ENCODE peak calls at places on chromosomes 16 and 17, in six cellular contexts. One of them, this sample, is unnamed.

GRCh38 chr16:86806838-86807351 is 228.5 kb downstream of the FOXL1 start:
- DNase-seq in stomach: no peak
- DNase-seq in HepG2: no peak
- DNase-seq in upper lobe of left lung: no peak
- DNase-seq in A549: no peak
- DNase-seq in tibial nerve: no peak
- DNase-seq in this sample: no peak

GRCh38 chr16:11670171-11671131 is 2.2 kb downstream of the SNN start:
- DNase-seq in upper lobe of left lung: no peak
- DNase-seq in A549: no peak
- DNase-seq in HepG2: no peak
- DNase-seq in stomach: no peak
- DNase-seq in tibial nerve: no peak
- DNase-seq in this sample: no peak

GRCh38 chr17:14118951-14119350 is 49.6 kb downstream of the COX10 start:
- DNase-seq in upper lobe of left lung: no peak
- DNase-seq in A549: no peak
- DNase-seq in stomach: no peak
- DNase-seq in tibial nerve: no peak
- DNase-seq in HepG2: no peak
- DNase-seq in this sample: no peak

GRCh38 chr16:70652322-70652721 is 6.0 kb downstream of the IL34 start:
- DNase-seq in HepG2: no peak
- DNase-seq in A549: no peak
- DNase-seq in tibial nerve: no peak
- DNase-seq in stomach: no peak
- DNase-seq in upper lobe of left lung: peak
- DNase-seq in this sample: no peak

GRCh38 chr17:73657473-73658116 is 13.3 kb upstream of the SDK2 start:
- DNase-seq in stomach: peak
- DNase-seq in tibial nerve: no peak
- DNase-seq in HepG2: peak
- DNase-seq in upper lobe of left lung: peak
- DNase-seq in A549: peak
- DNase-seq in this sample: no peak

GRCh38 chr17:43482103-43483012 is 1.4 kb upstream of the DHX8 start:
- DNase-seq in stomach: no peak
- DNase-seq in A549: no peak
- DNase-seq in HepG2: peak
- DNase-seq in tibial nerve: no peak
- DNase-seq in upper lobe of left lung: no peak
- DNase-seq in this sample: no peak

GRCh38 chr17:7579001-7579838 is at the start of gene CD68:
- DNase-seq in stomach: peak
- DNase-seq in tibial nerve: no peak
- DNase-seq in upper lobe of left lung: peak
- DNase-seq in A549: peak
- DNase-seq in HepG2: peak
- DNase-seq in this sample: peak

GRCh38 chr17:68600881-68601564 is at the start of gene FAM20A:
- DNase-seq in tibial nerve: no peak
- DNase-seq in A549: peak
- DNase-seq in HepG2: no peak
- DNase-seq in stomach: peak
- DNase-seq in upper lobe of left lung: peak
- DNase-seq in this sample: peak

GRCh38 chr16:22369221-22369811 is 5.1 kb downstream of the CDR2 start:
- DNase-seq in upper lobe of left lung: no peak
- DNase-seq in stomach: no peak
- DNase-seq in HepG2: peak
- DNase-seq in tibial nerve: no peak
- DNase-seq in A549: peak
- DNase-seq in this sample: no peak

GRCh38 chr17:49290690-49291326 is 60.2 kb upstream of the PHOSPHO1 start:
- DNase-seq in A549: peak
- DNase-seq in tibial nerve: no peak
- DNase-seq in stomach: no peak
- DNase-seq in HepG2: peak
- DNase-seq in upper lobe of left lung: no peak
- DNase-seq in this sample: no peak

GRCh38 chr17:42365136-42365535 is 23.1 kb downstream of the STAT3 start:
- DNase-seq in HepG2: no peak
- DNase-seq in tibial nerve: no peak
- DNase-seq in upper lobe of left lung: no peak
- DNase-seq in A549: peak
- DNase-seq in stomach: no peak
- DNase-seq in this sample: no peak

GRCh38 chr17:72122668-72123495 is 2.1 kb downstream of the SOX9 start:
- DNase-seq in A549: no peak
- DNase-seq in tibial nerve: no peak
- DNase-seq in stomach: peak
- DNase-seq in upper lobe of left lung: no peak
- DNase-seq in HepG2: peak
- DNase-seq in this sample: peak

GRCh38 chr17:46877466-46877865 is 26.1 kb downstream of the WNT9B start:
- DNase-seq in HepG2: no peak
- DNase-seq in tibial nerve: no peak
- DNase-seq in stomach: no peak
- DNase-seq in A549: no peak
- DNase-seq in upper lobe of left lung: no peak
- DNase-seq in this sample: no peak

DNA sequence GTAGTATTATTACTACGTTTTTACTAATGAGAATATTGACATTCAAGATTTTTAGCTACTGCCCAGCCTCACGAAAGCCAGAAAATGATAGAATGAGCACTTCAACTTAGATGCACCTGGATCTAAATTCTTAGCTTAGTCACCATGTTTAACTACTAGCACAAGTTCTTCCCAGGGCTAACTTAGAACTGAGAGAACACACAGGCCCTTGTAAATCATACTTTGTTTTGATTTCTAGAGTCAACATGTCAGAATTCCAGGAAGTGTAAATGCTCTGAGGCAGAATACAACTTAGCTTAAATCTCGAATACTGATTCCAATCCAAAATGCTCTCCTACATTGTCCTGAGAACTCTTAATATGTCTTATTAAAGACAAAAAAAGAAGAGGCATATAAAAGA is 6.8 kb upstream of the ACSM1 start:
- DNase-seq in upper lobe of left lung: no peak
- DNase-seq in HepG2: peak
- DNase-seq in A549: no peak
- DNase-seq in tibial nerve: no peak
- DNase-seq in stomach: no peak
- DNase-seq in this sample: no peak
- TF ChIP-seq EP300 in upper lobe of left lung: no peak
- TF ChIP-seq EP300 in HepG2: no peak
- TF ChIP-seq EP300 in A549: no peak
- TF ChIP-seq EP300 in tibial nerve: no peak
- TF ChIP-seq EP300 in stomach: no peak
- TF ChIP-seq EP300 in this sample: no peak

GRCh38 chr16:4034963-4035362 is 81.3 kb downstream of the ADCY9 start:
- DNase-seq in HepG2: no peak
- DNase-seq in A549: no peak
- DNase-seq in upper lobe of left lung: no peak
- DNase-seq in stomach: no peak
- DNase-seq in tibial nerve: no peak
- DNase-seq in this sample: no peak
- TF ChIP-seq EP300 in HepG2: no peak
- TF ChIP-seq EP300 in A549: no peak
- TF ChIP-seq EP300 in upper lobe of left lung: no peak
- TF ChIP-seq EP300 in stomach: no peak
- TF ChIP-seq EP300 in tibial nerve: no peak
- TF ChIP-seq EP300 in this sample: no peak

GRCh38 chr16:9035986-9036385 is 55.5 kb upstream of the HAPSTR1 start:
- DNase-seq in tibial nerve: no peak
- DNase-seq in upper lobe of left lung: no peak
- DNase-seq in A549: no peak
- DNase-seq in stomach: no peak
- DNase-seq in HepG2: no peak
- DNase-seq in this sample: no peak
- TF ChIP-seq EP300 in tibial nerve: no peak
- TF ChIP-seq EP300 in upper lobe of left lung: no peak
- TF ChIP-seq EP300 in A549: no peak
- TF ChIP-seq EP300 in stomach: no peak
- TF ChIP-seq EP300 in HepG2: no peak
- TF ChIP-seq EP300 in this sample: no peak

DNA sequence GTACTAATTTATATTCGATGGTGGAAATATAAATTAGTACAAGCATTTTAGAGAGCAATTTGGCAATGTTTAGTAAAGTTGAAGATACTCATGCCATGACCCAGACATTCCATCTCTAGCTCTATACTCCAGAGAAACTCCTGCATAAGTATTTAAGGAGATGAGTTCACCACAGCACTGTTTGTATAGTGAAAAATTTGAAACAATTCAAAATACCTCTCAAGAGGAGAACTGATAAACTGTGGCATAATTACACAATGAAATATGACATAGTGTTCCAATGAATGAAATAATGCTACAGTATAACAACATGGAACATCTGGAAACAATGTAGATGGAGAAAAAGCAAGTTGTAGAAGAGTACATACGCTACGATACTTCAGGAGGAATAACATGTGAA is 48.6 kb upstream of the IRX3 start:
- DNase-seq in upper lobe of left lung: no peak
- DNase-seq in stomach: no peak
- DNase-seq in HepG2: no peak
- DNase-seq in tibial nerve: no peak
- DNase-seq in A549: no peak
- DNase-seq in this sample: no peak
- TF ChIP-seq EP300 in upper lobe of left lung: no peak
- TF ChIP-seq EP300 in stomach: no peak
- TF ChIP-seq EP300 in HepG2: no peak
- TF ChIP-seq EP300 in tibial nerve: no peak
- TF ChIP-seq EP300 in A549: no peak
- TF ChIP-seq EP300 in this sample: no peak